ENCODE peak calls at places on chromosomes 12 and 14, in ten cellular contexts. One of them, this sample, is unnamed.

GRCh38 chr14:61385002-61385685 is 63.8 kb downstream of the PRKCH start:
- DNase-seq in RWPE2: no peak
- DNase-seq in H7: no peak
- DNase-seq in kidney: no peak
- DNase-seq in ovary: no peak
- DNase-seq in mesenchymal stem cell: no peak
- DNase-seq in astrocyte of the spinal cord: no peak
- DNase-seq in cardiac fibroblast: no peak
- DNase-seq in aorta: no peak
- DNase-seq in K562: no peak
- DNase-seq in this sample: peak

GRCh38 chr12:88142610-88142991 is 494 bp downstream of the TMTC3 start:
- DNase-seq in RWPE2: peak
- DNase-seq in H7: peak
- DNase-seq in kidney: peak
- DNase-seq in ovary: peak
- DNase-seq in mesenchymal stem cell: no peak
- DNase-seq in astrocyte of the spinal cord: no peak
- DNase-seq in cardiac fibroblast: no peak
- DNase-seq in aorta: peak
- DNase-seq in K562: no peak
- DNase-seq in this sample: no peak

GRCh38 chr12:115506822-115507629 is 770.5 kb downstream of the MED13L start:
- DNase-seq in RWPE2: no peak
- DNase-seq in H7: peak
- DNase-seq in kidney: no peak
- DNase-seq in ovary: no peak
- DNase-seq in mesenchymal stem cell: no peak
- DNase-seq in astrocyte of the spinal cord: no peak
- DNase-seq in cardiac fibroblast: no peak
- DNase-seq in aorta: no peak
- DNase-seq in K562: no peak
- DNase-seq in this sample: no peak

GRCh38 chr12:98745578-98746391 is 100.7 kb downstream of the APAF1 start:
- DNase-seq in RWPE2: no peak
- DNase-seq in H7: peak
- DNase-seq in kidney: peak
- DNase-seq in ovary: peak
- DNase-seq in mesenchymal stem cell: peak
- DNase-seq in astrocyte of the spinal cord: no peak
- DNase-seq in cardiac fibroblast: peak
- DNase-seq in aorta: no peak
- DNase-seq in K562: no peak
- DNase-seq in this sample: no peak

GRCh38 chr14:75370416-75371205 is 57.2 kb upstream of the JDP2 start:
- DNase-seq in RWPE2: no peak
- DNase-seq in H7: no peak
- DNase-seq in kidney: no peak
- DNase-seq in ovary: no peak
- DNase-seq in mesenchymal stem cell: no peak
- DNase-seq in astrocyte of the spinal cord: no peak
- DNase-seq in cardiac fibroblast: no peak
- DNase-seq in aorta: no peak
- DNase-seq in K562: no peak
- DNase-seq in this sample: no peak

GRCh38 chr12:6701078-6701768 is 608 bp upstream of the PIANP start:
- DNase-seq in RWPE2: no peak
- DNase-seq in H7: peak
- DNase-seq in kidney: no peak
- DNase-seq in ovary: no peak
- DNase-seq in mesenchymal stem cell: no peak
- DNase-seq in astrocyte of the spinal cord: no peak
- DNase-seq in cardiac fibroblast: no peak
- DNase-seq in aorta: no peak
- DNase-seq in K562: no peak
- DNase-seq in this sample: no peak

GRCh38 chr14:95258754-95259593 is 60.7 kb downstream of the CLMN start:
- DNase-seq in RWPE2: no peak
- DNase-seq in H7: peak
- DNase-seq in kidney: no peak
- DNase-seq in ovary: no peak
- DNase-seq in mesenchymal stem cell: peak
- DNase-seq in astrocyte of the spinal cord: peak
- DNase-seq in cardiac fibroblast: peak
- DNase-seq in aorta: no peak
- DNase-seq in K562: no peak
- DNase-seq in this sample: no peak

GRCh38 chr14:74502236-74503019 is 8.9 kb downstream of the ISCA2 start:
- DNase-seq in RWPE2: peak
- DNase-seq in H7: peak
- DNase-seq in kidney: no peak
- DNase-seq in ovary: peak
- DNase-seq in mesenchymal stem cell: peak
- DNase-seq in astrocyte of the spinal cord: no peak
- DNase-seq in cardiac fibroblast: peak
- DNase-seq in aorta: peak
- DNase-seq in K562: peak
- DNase-seq in this sample: peak

GRCh38 chr12:14950421-14950820 is 11.0 kb downstream of the ARHGDIB start:
- DNase-seq in RWPE2: no peak
- DNase-seq in H7: no peak
- DNase-seq in kidney: no peak
- DNase-seq in ovary: no peak
- DNase-seq in mesenchymal stem cell: no peak
- DNase-seq in astrocyte of the spinal cord: no peak
- DNase-seq in cardiac fibroblast: no peak
- DNase-seq in aorta: no peak
- DNase-seq in K562: no peak
- DNase-seq in this sample: no peak

DNA sequence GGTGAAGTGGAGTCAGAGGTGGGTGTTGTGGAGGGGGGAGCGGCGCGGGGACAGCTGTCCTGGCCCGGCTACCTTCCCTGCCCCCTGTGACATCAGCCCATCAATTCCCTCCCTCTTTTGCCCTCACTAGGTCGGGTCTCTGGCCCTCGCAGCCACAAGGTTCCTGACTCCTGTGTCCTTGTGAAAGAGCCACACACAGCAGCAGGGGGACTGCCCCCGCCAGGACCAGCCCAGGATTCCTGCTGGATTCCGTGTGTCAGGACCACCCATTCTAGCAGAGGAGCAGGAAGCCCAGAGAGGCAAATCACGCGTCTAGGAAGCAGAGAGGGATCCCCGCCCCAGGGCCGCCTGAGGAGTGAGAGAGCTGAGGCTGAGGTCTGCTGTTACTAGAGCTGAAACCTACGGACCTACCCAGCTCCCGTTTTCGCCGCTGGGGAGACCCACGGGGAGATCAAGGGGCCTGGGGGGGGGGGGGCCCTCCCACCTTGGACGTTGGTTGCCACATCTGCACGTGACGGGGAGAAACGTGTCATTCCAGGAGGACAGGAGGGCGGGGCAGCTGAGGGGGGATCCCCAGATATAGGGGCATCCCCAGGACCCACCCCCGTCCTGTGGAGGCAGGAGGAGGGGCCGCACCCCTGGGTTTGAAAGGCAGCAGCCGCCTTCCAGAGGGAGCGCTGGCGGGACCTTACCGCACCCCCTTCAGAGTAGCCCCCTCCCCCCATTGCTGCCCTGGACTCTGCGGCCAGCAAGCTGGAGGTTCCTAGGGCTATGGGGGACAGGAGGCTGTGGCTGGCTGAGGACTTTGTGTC is 12.5 kb upstream of the INF2 start:
- DNase-seq in RWPE2: no peak
- DNase-seq in H7: peak
- DNase-seq in kidney: peak
- DNase-seq in ovary: no peak
- DNase-seq in mesenchymal stem cell: peak
- DNase-seq in astrocyte of the spinal cord: no peak
- DNase-seq in cardiac fibroblast: no peak
- DNase-seq in aorta: peak
- DNase-seq in K562: no peak
- DNase-seq in this sample: no peak
- H3K4me3 ChIP-seq in RWPE2: no peak
- H3K4me3 ChIP-seq in H7: peak
- H3K4me3 ChIP-seq in kidney: peak
- H3K4me3 ChIP-seq in ovary: peak
- H3K4me3 ChIP-seq in mesenchymal stem cell: peak
- H3K4me3 ChIP-seq in astrocyte of the spinal cord: peak
- H3K4me3 ChIP-seq in cardiac fibroblast: peak
- H3K4me3 ChIP-seq in aorta: no peak
- H3K4me3 ChIP-seq in K562: no peak
- H3K4me3 ChIP-seq in this sample: peak

GRCh38 chr14:102540310-102541028 is 30.9 kb upstream of the ANKRD9 start:
- DNase-seq in RWPE2: no peak
- DNase-seq in H7: peak
- DNase-seq in kidney: no peak
- DNase-seq in ovary: peak
- DNase-seq in mesenchymal stem cell: no peak
- DNase-seq in astrocyte of the spinal cord: no peak
- DNase-seq in cardiac fibroblast: peak
- DNase-seq in aorta: no peak
- DNase-seq in K562: no peak
- DNase-seq in this sample: no peak
- H3K4me3 ChIP-seq in RWPE2: no peak
- H3K4me3 ChIP-seq in H7: no peak
- H3K4me3 ChIP-seq in kidney: no peak
- H3K4me3 ChIP-seq in ovary: no peak
- H3K4me3 ChIP-seq in mesenchymal stem cell: no peak
- H3K4me3 ChIP-seq in astrocyte of the spinal cord: no peak
- H3K4me3 ChIP-seq in cardiac fibroblast: no peak
- H3K4me3 ChIP-seq in aorta: no peak
- H3K4me3 ChIP-seq in K562: no peak
- H3K4me3 ChIP-seq in this sample: no peak

GRCh38 chr12:27000962-27001361 is 13.2 kb downstream of the TM7SF3 start:
- DNase-seq in RWPE2: no peak
- DNase-seq in H7: no peak
- DNase-seq in kidney: no peak
- DNase-seq in ovary: no peak
- DNase-seq in mesenchymal stem cell: no peak
- DNase-seq in astrocyte of the spinal cord: no peak
- DNase-seq in cardiac fibroblast: no peak
- DNase-seq in aorta: no peak
- DNase-seq in K562: no peak
- DNase-seq in this sample: no peak

GRCh38 chr12:27003421-27004311 is 10.5 kb downstream of the TM7SF3 start:
- DNase-seq in RWPE2: no peak
- DNase-seq in H7: no peak
- DNase-seq in kidney: no peak
- DNase-seq in ovary: no peak
- DNase-seq in mesenchymal stem cell: no peak
- DNase-seq in astrocyte of the spinal cord: no peak
- DNase-seq in cardiac fibroblast: no peak
- DNase-seq in aorta: no peak
- DNase-seq in K562: no peak
- DNase-seq in this sample: no peak

GRCh38 chr12:27005495-27005894 is 8.7 kb downstream of the TM7SF3 start:
- DNase-seq in RWPE2: no peak
- DNase-seq in H7: no peak
- DNase-seq in kidney: no peak
- DNase-seq in ovary: no peak
- DNase-seq in mesenchymal stem cell: no peak
- DNase-seq in astrocyte of the spinal cord: no peak
- DNase-seq in cardiac fibroblast: no peak
- DNase-seq in aorta: no peak
- DNase-seq in K562: no peak
- DNase-seq in this sample: no peak

GRCh38 chr12:27001663-27002062 is 12.5 kb downstream of the TM7SF3 start:
- DNase-seq in RWPE2: no peak
- DNase-seq in H7: no peak
- DNase-seq in kidney: no peak
- DNase-seq in ovary: no peak
- DNase-seq in mesenchymal stem cell: no peak
- DNase-seq in astrocyte of the spinal cord: no peak
- DNase-seq in cardiac fibroblast: no peak
- DNase-seq in aorta: no peak
- DNase-seq in K562: no peak
- DNase-seq in this sample: no peak

GRCh38 chr12:27002141-27002540 is 12.0 kb downstream of the TM7SF3 start:
- DNase-seq in RWPE2: no peak
- DNase-seq in H7: no peak
- DNase-seq in kidney: no peak
- DNase-seq in ovary: no peak
- DNase-seq in mesenchymal stem cell: no peak
- DNase-seq in astrocyte of the spinal cord: no peak
- DNase-seq in cardiac fibroblast: no peak
- DNase-seq in aorta: no peak
- DNase-seq in K562: no peak
- DNase-seq in this sample: no peak
- H3K4me3 ChIP-seq in RWPE2: no peak
- H3K4me3 ChIP-seq in H7: no peak
- H3K4me3 ChIP-seq in kidney: no peak
- H3K4me3 ChIP-seq in ovary: no peak
- H3K4me3 ChIP-seq in mesenchymal stem cell: no peak
- H3K4me3 ChIP-seq in astrocyte of the spinal cord: no peak
- H3K4me3 ChIP-seq in cardiac fibroblast: no peak
- H3K4me3 ChIP-seq in aorta: no peak
- H3K4me3 ChIP-seq in K562: no peak
- H3K4me3 ChIP-seq in this sample: no peak

GRCh38 chr12:45050751-45051489 is at the start of gene DBX2:
- DNase-seq in RWPE2: no peak
- DNase-seq in H7: peak
- DNase-seq in kidney: peak
- DNase-seq in ovary: no peak
- DNase-seq in mesenchymal stem cell: no peak
- DNase-seq in astrocyte of the spinal cord: peak
- DNase-seq in cardiac fibroblast: no peak
- DNase-seq in aorta: no peak
- DNase-seq in K562: no peak
- DNase-seq in this sample: no peak
- H3K4me3 ChIP-seq in RWPE2: no peak
- H3K4me3 ChIP-seq in H7: peak
- H3K4me3 ChIP-seq in kidney: peak
- H3K4me3 ChIP-seq in ovary: no peak
- H3K4me3 ChIP-seq in mesenchymal stem cell: peak
- H3K4me3 ChIP-seq in astrocyte of the spinal cord: peak
- H3K4me3 ChIP-seq in cardiac fibroblast: peak
- H3K4me3 ChIP-seq in aorta: peak
- H3K4me3 ChIP-seq in K562: no peak
- H3K4me3 ChIP-seq in this sample: no peak

DNA sequence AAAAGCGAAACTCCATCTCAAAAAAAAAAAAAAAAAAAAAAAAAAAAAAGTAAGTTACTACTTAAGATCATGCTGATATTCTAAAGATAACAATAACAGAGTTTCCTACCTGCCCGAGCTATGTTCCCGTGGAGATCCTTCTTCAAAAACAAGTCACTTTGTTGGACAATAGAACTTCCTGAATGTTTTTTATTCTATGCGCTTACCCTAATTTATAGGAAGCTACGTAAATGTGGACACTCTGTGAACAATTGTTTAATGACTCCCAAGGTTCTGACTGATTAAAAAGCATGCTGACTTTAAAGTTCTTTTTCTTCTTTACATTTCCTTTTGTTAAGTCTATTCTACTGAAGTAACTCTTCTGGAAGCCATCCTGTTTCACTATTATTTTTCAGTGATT is 52.5 kb downstream of the FGD4 start:
- DNase-seq in RWPE2: no peak
- DNase-seq in H7: no peak
- DNase-seq in kidney: no peak
- DNase-seq in ovary: no peak
- DNase-seq in mesenchymal stem cell: no peak
- DNase-seq in astrocyte of the spinal cord: no peak
- DNase-seq in cardiac fibroblast: no peak
- DNase-seq in aorta: no peak
- DNase-seq in K562: no peak
- DNase-seq in this sample: no peak
- H3K4me3 ChIP-seq in RWPE2: no peak
- H3K4me3 ChIP-seq in H7: no peak
- H3K4me3 ChIP-seq in kidney: no peak
- H3K4me3 ChIP-seq in ovary: no peak
- H3K4me3 ChIP-seq in mesenchymal stem cell: no peak
- H3K4me3 ChIP-seq in astrocyte of the spinal cord: no peak
- H3K4me3 ChIP-seq in cardiac fibroblast: no peak
- H3K4me3 ChIP-seq in aorta: no peak
- H3K4me3 ChIP-seq in K562: no peak
- H3K4me3 ChIP-seq in this sample: no peak

GRCh38 chr12:45342171-45342570 is 126.3 kb downstream of the ANO6 start:
- DNase-seq in RWPE2: no peak
- DNase-seq in H7: no peak
- DNase-seq in kidney: no peak
- DNase-seq in ovary: no peak
- DNase-seq in mesenchymal stem cell: no peak
- DNase-seq in astrocyte of the spinal cord: no peak
- DNase-seq in cardiac fibroblast: no peak
- DNase-seq in aorta: no peak
- DNase-seq in K562: no peak
- DNase-seq in this sample: no peak
- H3K4me3 ChIP-seq in RWPE2: no peak
- H3K4me3 ChIP-seq in H7: no peak
- H3K4me3 ChIP-seq in kidney: no peak
- H3K4me3 ChIP-seq in ovary: no peak
- H3K4me3 ChIP-seq in mesenchymal stem cell: no peak
- H3K4me3 ChIP-seq in astrocyte of the spinal cord: no peak
- H3K4me3 ChIP-seq in cardiac fibroblast: no peak
- H3K4me3 ChIP-seq in aorta: no peak
- H3K4me3 ChIP-seq in K562: no peak
- H3K4me3 ChIP-seq in this sample: no peak